ENCODE peak calls at places on chromosomes 1 and 21, in eight cellular contexts. C is LNCaP clone FGC; U is activated CD8-positive, alpha-beta memory T cell treated with anti-CD3 and anti-CD28 coated beads for 48 hours; N is hepatic stellate cell; X is NCI-H1105; I is ascending aorta; E is Right ventricle myocardium inferior; M is AG20443. H is an unnamed sample.

GRCh38 chr1:151009206-151009587 is 948 bp downstream of the PRUNE1 start:
- DNase-seq in N (no peak), E (no peak), M (peak), I (no peak), C (no peak), U (no peak), X (no peak), H (no peak)

GRCh38 chr1:154148787-154149186 is 6.1 kb downstream of the NUP210L start:
- DNase-seq in I (no peak), X (no peak), N (no peak), M (no peak), E (no peak), C (no peak), U (no peak), H (no peak)

GRCh38 chr1:28066393-28067154 is 21.8 kb downstream of the EYA3 start:
- DNase-seq in C (no peak), X (no peak), M (no peak), E (no peak), N (no peak), U (no peak), I (no peak), H (no peak)

GRCh38 chr1:201719812-201720521 is 109.0 kb upstream of the IPO9 start:
- DNase-seq in I (no peak), N (peak), X (no peak), M (peak), E (peak), U (no peak), C (no peak), H (no peak)

GRCh38 chr1:39688706-39689105 is 2.5 kb downstream of the HPCAL4 start:
- DNase-seq in E (no peak), M (no peak), X (no peak), C (no peak), N (no peak), I (no peak), U (no peak), H (no peak)

GRCh38 chr1:192610114-192610958 is 25.6 kb upstream of the RGS13 start:
- DNase-seq in N (no peak), M (peak), I (no peak), X (peak), E (no peak), C (no peak), U (no peak), H (no peak)

GRCh38 chr21:37828515-37828914 is 87.7 kb downstream of the KCNJ6 start:
- DNase-seq in U (no peak), N (no peak), X (no peak), E (no peak), I (no peak), M (no peak), C (no peak), H (no peak)

GRCh38 chr1:54331091-54331772 is 75.0 kb downstream of the SSBP3 start:
- DNase-seq in I (no peak), N (no peak), U (no peak), M (peak), C (no peak), E (no peak), X (no peak), H (no peak)

GRCh38 chr21:34913786-34914185 is 135.3 kb downstream of the RUNX1 start:
- DNase-seq in C (no peak), U (no peak), X (no peak), N (no peak), E (no peak), M (peak), I (no peak), H (no peak)

GRCh38 chr1:1137256-1138045 is 21.6 kb upstream of the C1orf159 start:
- DNase-seq in M (no peak), N (no peak), X (peak), E (no peak), I (no peak), C (no peak), U (no peak), H (peak)

GRCh38 chr1:78690516-78690915 is 40.9 kb downstream of the IFI44 start:
- DNase-seq in C (no peak), M (no peak), X (no peak), E (no peak), N (no peak), I (no peak), U (no peak), H (no peak)

GRCh38 chr1:199422206-199422605 is 605.3 kb upstream of the NR5A2 start:
- DNase-seq in C (no peak), X (no peak), E (no peak), N (peak), I (no peak), M (peak), U (no peak), H (no peak)

GRCh38 chr1:183622884-183623785 is 12.4 kb downstream of the ARPC5 start:
- DNase-seq in N (peak), M (peak), C (peak), U (no peak), E (peak), I (no peak), X (peak), H (peak)

GRCh38 chr1:38336308-38336707 is 289.7 kb upstream of the POU3F1 start:
- DNase-seq in I (no peak), U (no peak), E (no peak), C (no peak), N (no peak), X (peak), M (no peak), H (no peak)

GRCh38 chr1:9289724-9290493 is 2.8 kb upstream of the SPSB1 start:
- DNase-seq in I (no peak), C (no peak), M (peak), N (peak), U (no peak), E (no peak), X (no peak), H (no peak)

GRCh38 chr1:186272486-186272885 is 102.6 kb downstream of the TPR start:
- DNase-seq in I (no peak), M (no peak), X (no peak), U (no peak), C (no peak), E (no peak), N (no peak), H (no peak)

GRCh38 chr1:5404412-5405203 is 587.6 kb downstream of the NPHP4 start:
- DNase-seq in I (no peak), X (no peak), U (no peak), C (no peak), M (no peak), N (no peak), E (no peak), H (no peak)

GRCh38 chr1:105793541-105794146 is 1262.8 kb upstream of the PRMT6 start:
- DNase-seq in M (peak), N (peak), E (no peak), I (no peak), U (no peak), C (peak), X (peak), H (no peak)

GRCh38 chr1:14466006-14466405 is 132.5 kb upstream of the KAZN start:
- DNase-seq in N (no peak), C (peak), M (no peak), X (no peak), I (no peak), E (no peak), U (no peak), H (no peak)

GRCh38 chr1:112937495-112937894 is 18.5 kb downstream of the SLC16A1 start:
- DNase-seq in E (no peak), X (no peak), N (no peak), U (no peak), I (no peak), C (no peak), M (no peak), H (no peak)

GRCh38 chr1:118773656-118774055 is 214.5 kb downstream of the TBX15 start:
- DNase-seq in M (no peak), N (no peak), C (no peak), X (no peak), U (no peak), I (no peak), E (no peak), H (no peak)

GRCh38 chr1:30919025-30919881 is 10.7 kb upstream of the SDC3 start:
- DNase-seq in X (no peak), I (no peak), U (no peak), C (no peak), M (no peak), E (no peak), N (no peak), H (no peak)

GRCh38 chr1:167152192-167152876 is 58.5 kb downstream of the STYXL2 start:
- DNase-seq in U (no peak), M (no peak), C (no peak), E (no peak), X (no peak), I (no peak), N (no peak), H (no peak)

GRCh38 chr1:8497196-8497878 is 179.4 kb downstream of the SLC45A1 start:
- DNase-seq in X (no peak), N (no peak), I (no peak), U (no peak), C (no peak), E (no peak), M (peak), H (no peak)

GRCh38 chr1:59593798-59594790 is 220.7 kb upstream of the HOOK1 start:
- DNase-seq in C (peak), N (no peak), I (no peak), U (no peak), X (no peak), M (no peak), E (no peak), H (no peak)

GRCh38 chr1:216433175-216433574 is 9.9 kb upstream of the USH2A start:
- DNase-seq in I (no peak), E (no peak), N (no peak), U (no peak), M (no peak), X (no peak), C (no peak), H (no peak)

GRCh38 chr1:94806451-94806861 is 13.7 kb upstream of the SLC44A3 start:
- DNase-seq in E (no peak), X (no peak), I (no peak), M (peak), U (no peak), N (no peak), C (no peak), H (no peak)

GRCh38 chr1:1062364-1063163 is 11.5 kb downstream of the RNF223 start:
- DNase-seq in X (no peak), I (no peak), C (no peak), N (no peak), E (no peak), U (no peak), M (peak), H (no peak)

GRCh38 chr1:54255026-54255425 is 55.1 kb downstream of the MRPL37 start:
- DNase-seq in X (no peak), E (peak), U (no peak), N (no peak), M (peak), C (no peak), I (no peak), H (no peak)

GRCh38 chr1:4655674-4656532 is 1.5 kb downstream of the AJAP1 start:
- DNase-seq in I (no peak), X (peak), E (no peak), C (no peak), N (peak), U (no peak), M (peak), H (no peak)

GRCh38 chr1:42815938-42816599 is 853 bp upstream of the ERMAP start:
- DNase-seq in X (peak), U (no peak), I (no peak), E (no peak), N (peak), C (no peak), M (no peak), H (no peak)

GRCh38 chr1:51768971-51769601 is 109.4 kb downstream of the NRDC start:
- DNase-seq in U (no peak), I (no peak), M (peak), X (peak), E (no peak), N (peak), C (peak), H (no peak)

GRCh38 chr1:12518956-12519707 is 98.9 kb downstream of the DHRS3 start:
- DNase-seq in E (peak), N (no peak), I (peak), C (no peak), U (no peak), M (peak), X (no peak), H (no peak)

GRCh38 chr1:113846391-113847035 is 25.0 kb downstream of the PTPN22 start:
- DNase-seq in N (no peak), C (no peak), X (no peak), I (no peak), U (no peak), E (no peak), M (no peak), H (no peak)

GRCh38 chr1:212414328-212415106 is at the start of gene PACC1:
- DNase-seq in N (peak), I (peak), U (peak), M (peak), E (peak), C (peak), X (peak), H (peak)

GRCh38 chr1:62177621-62178020 is 17.0 kb upstream of the L1TD1 start:
- DNase-seq in N (no peak), C (no peak), X (no peak), U (no peak), M (no peak), E (no peak), I (no peak), H (no peak)

GRCh38 chr1:161739865-161740566 is 9.6 kb upstream of the DUSP12 start:
- DNase-seq in C (no peak), U (no peak), E (no peak), M (no peak), N (no peak), I (no peak), X (no peak), H (no peak)

GRCh38 chr1:6519935-6520621 is 28.6 kb upstream of the PLEKHG5 start:
- DNase-seq in I (no peak), U (no peak), E (peak), C (peak), X (peak), M (peak), N (no peak), H (no peak)

H was measured in CD8-positive, alpha-beta T cell.